ENCODE peak calls at places on chromosomes 16 and 17, in nine cellular contexts. S, G, W, C, E, J, I, H and L are unnamed samples.

GRCh38 chr16:57999971-58000705 is at the start of gene ZNF319:
- DNase-seq in S (no peak), G (no peak), W (peak; percentile 42), C (no peak), E (no peak), J (no peak), I (no peak), H (no peak), L (no peak)

GRCh38 chr16:8867483-8868271 is 1.1 kb downstream of the CARHSP1 start:
- DNase-seq in S (peak; percentile 62), G (no peak), W (peak; percentile 79), C (no peak), E (peak; percentile 64), J (no peak), I (no peak), H (peak; percentile 67), L (no peak)

GRCh38 chr17:82696916-82697807 is 1.3 kb downstream of the RAB40B start:
- DNase-seq in S (peak; percentile 34), G (no peak), W (no peak), C (no peak), E (no peak), J (peak; percentile 26), I (no peak), H (peak; percentile 37), L (no peak)

GRCh38 chr16:76535-77272 is 1.3 kb upstream of the MPG start:
- DNase-seq in S (peak; percentile 66), G (peak; percentile 95), W (peak; percentile 85), C (no peak), E (peak; percentile 72), J (peak; percentile 85), I (no peak), H (peak; percentile 93), L (peak; percentile 52)

GRCh38 chr17:35236821-35237220 is 6.1 kb upstream of the SLFN5 start:
- DNase-seq in S (no peak), G (no peak), W (no peak), C (no peak), E (no peak), J (no peak), I (no peak), H (no peak), L (no peak)

GRCh38 chr17:73663614-73664013 is 19.4 kb upstream of the SDK2 start:
- DNase-seq in S (no peak), G (no peak), W (no peak), C (no peak), E (no peak), J (no peak), I (no peak), H (no peak), L (no peak)

GRCh38 chr17:21511368-21512195 is 135.4 kb downstream of the KCNJ12 start:
- DNase-seq in S (peak; percentile 86), G (peak; percentile 75), W (peak; percentile 80), C (peak; percentile 68), E (peak; percentile 67), J (peak; percentile 84), I (peak; percentile 61), H (peak; percentile 84), L (peak; percentile 74)

GRCh38 chr16:49875812-49876715 is 20.2 kb upstream of the ZNF423 start:
- DNase-seq in S (no peak), G (no peak), W (peak; percentile 39), C (no peak), E (no peak), J (no peak), I (no peak), H (no peak), L (peak; percentile 19)

GRCh38 chr17:49576121-49576905 is 642 bp downstream of the NXPH3 start:
- DNase-seq in S (no peak), G (peak; percentile 24), W (peak; percentile 69), C (no peak), E (peak; percentile 31), J (peak; percentile 62), I (no peak), H (peak; percentile 57), L (no peak)

GRCh38 chr16:50400312-50400966 is 31.7 kb upstream of the BRD7 start:
- DNase-seq in S (no peak), G (no peak), W (no peak), C (no peak), E (no peak), J (no peak), I (no peak), H (no peak), L (no peak)

GRCh38 chr16:11314309-11314894 is 30.9 kb upstream of the RMI2 start:
- DNase-seq in S (no peak), G (no peak), W (no peak), C (no peak), E (no peak), J (no peak), I (no peak), H (no peak), L (no peak)

GRCh38 chr16:11310997-11311561 is 29.9 kb upstream of the PRM1 start:
- DNase-seq in S (no peak), G (no peak), W (no peak), C (no peak), E (no peak), J (no peak), I (no peak), H (no peak), L (no peak)

GRCh38 chr16:11310634-11310977 is 29.5 kb upstream of the PRM1 start:
- DNase-seq in S (no peak), G (no peak), W (no peak), C (no peak), E (no peak), J (no peak), I (no peak), H (no peak), L (no peak)

GRCh38 chr16:11313493-11314308 is 31.6 kb upstream of the RMI2 start:
- DNase-seq in S (no peak), G (no peak), W (no peak), C (no peak), E (no peak), J (no peak), I (no peak), H (no peak), L (no peak)

DNA sequence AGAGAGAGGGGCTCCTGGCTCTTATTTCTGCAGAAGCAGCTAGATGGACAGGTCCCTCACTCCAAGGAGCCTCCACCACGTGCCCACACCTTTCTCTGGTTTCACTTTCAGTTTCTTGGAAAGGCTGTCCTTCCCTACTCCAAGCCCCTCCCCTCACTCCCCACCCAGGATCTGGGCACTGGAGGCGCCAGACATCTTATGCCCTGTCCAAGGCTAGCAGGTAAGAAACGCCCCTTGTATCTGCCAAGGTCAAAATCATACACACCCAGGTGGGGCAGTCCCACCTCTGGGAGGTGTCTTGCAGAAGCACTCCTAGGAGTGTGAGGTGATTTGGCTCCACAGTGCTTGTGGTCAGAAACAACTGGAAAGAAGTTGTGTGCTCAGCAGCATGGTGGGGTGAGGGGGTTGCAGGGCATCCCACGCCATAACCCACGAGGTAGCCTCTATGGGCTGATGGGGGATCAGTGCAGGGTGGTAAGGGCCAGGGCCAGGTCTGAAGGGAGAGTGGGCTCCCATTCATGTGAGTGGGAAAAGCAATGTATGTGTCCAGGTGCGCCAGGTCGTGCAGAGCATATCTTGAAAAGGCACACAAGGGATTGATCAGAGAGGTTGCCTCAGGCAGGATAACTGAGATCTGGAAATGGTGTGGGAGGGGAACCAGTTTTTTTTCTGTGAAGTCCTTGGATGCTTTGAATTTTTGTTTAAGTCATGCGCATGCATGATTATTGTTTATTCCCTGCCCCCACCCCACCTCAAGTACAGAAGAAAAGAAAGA is 31.8 kb upstream of the PRM1 start:
- DNase-seq in S (peak; percentile 59), G (peak; percentile 78), W (peak; percentile 66), C (no peak), E (no peak), J (no peak), I (peak; percentile 40), H (no peak), L (no peak)
- H3K4me3 ChIP-seq in S (no peak overlapping the region), G (no peak overlapping the region), W (no peak overlapping the region), C (peak overlapping the region; percentile 28), E (no peak overlapping the region), J (no peak overlapping the region), I (peak overlapping the region; percentile 53), H (no peak overlapping the region), L (no peak overlapping the region)

GRCh38 chr16:87234601-87235000 is 82.6 kb downstream of the C16orf95 start:
- DNase-seq in S (no peak), G (no peak), W (no peak), C (no peak), E (no peak), J (no peak), I (no peak), H (no peak), L (no peak)

GRCh38 chr16:87238371-87238715 is 78.8 kb downstream of the C16orf95 start:
- DNase-seq in S (no peak), G (no peak), W (no peak), C (no peak), E (no peak), J (no peak), I (no peak), H (no peak), L (no peak)

GRCh38 chr16:87233928-87234327 is 83.3 kb downstream of the C16orf95 start:
- DNase-seq in S (no peak), G (peak; percentile 53), W (no peak), C (no peak), E (no peak), J (no peak), I (no peak), H (no peak), L (no peak)

GRCh38 chr16:87235810-87236515 is 81.2 kb downstream of the C16orf95 start:
- DNase-seq in S (no peak), G (no peak), W (no peak), C (no peak), E (no peak), J (no peak), I (no peak), H (no peak), L (no peak)

DNA sequence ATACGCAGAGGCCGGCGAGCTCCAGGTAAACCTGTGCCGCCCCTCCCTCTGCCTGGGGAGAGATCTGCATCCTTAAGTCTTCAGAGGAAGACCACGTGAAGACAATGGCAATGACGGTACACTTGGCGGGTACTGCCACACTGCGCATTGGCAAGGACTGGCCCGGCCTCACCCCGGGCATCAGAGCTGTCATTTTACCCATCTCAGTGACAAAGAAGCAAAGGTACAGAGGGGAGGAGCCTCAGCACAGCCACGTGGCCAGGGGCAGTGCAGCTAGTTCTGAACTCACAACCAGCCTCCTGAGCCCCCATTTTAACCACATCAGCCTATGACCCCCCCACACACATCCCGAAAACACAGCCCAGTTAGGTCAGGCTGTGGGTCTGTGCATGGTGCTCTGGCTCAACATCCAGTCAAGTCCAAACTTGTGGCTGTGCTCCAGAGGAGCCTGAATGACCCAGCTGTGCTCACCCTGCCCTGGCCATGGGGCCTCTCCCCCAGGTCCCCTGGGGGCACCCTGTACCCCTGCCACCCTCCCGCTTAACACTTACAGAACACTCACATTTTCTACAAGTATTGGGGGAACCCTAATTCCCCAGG is 80.6 kb downstream of the C16orf95 start:
- DNase-seq in S (no peak), G (no peak), W (no peak), C (no peak), E (no peak), J (no peak), I (no peak), H (no peak), L (no peak)
- H3K27me3 ChIP-seq in S (peaks cover 27% of the 10 kb centered on the region), G (peaks cover 27% of the 10 kb centered on the region), W (no peaks in the 10 kb centered on the region), C (no peaks in the 10 kb centered on the region), E (no peaks in the 10 kb centered on the region), J (no peaks in the 10 kb centered on the region), I (no peaks in the 10 kb centered on the region), H (peaks cover 7% of the 10 kb centered on the region), L (no peaks in the 10 kb centered on the region)

GRCh38 chr16:67163164-67163902 is 1.2 kb upstream of the HSF4 start:
- DNase-seq in S (no peak), G (peak; percentile 35), W (peak; percentile 76), C (no peak), E (peak; percentile 16), J (no peak), I (no peak), H (peak; percentile 60), L (peak; percentile 60)
- TF ChIP-seq POLR2A in S (no peak), G (no peak), W (peak; percentile 41), C (no peak), E (peak; percentile 27), J (peak; percentile 39), I (no peak), H (no peak), L (peak; percentile 22)

GRCh38 chr16:80541306-80541694 is 507 bp downstream of the DYNLRB2 start:
- DNase-seq in S (no peak), G (no peak), W (no peak), C (no peak), E (no peak), J (no peak), I (no peak), H (no peak), L (no peak)
- H3K4me3 ChIP-seq in S (peak overlapping the region; percentile 65), G (peak overlapping the region; percentile 50), W (peak overlapping the region; percentile 48), C (peak overlapping the region; percentile 71), E (peak overlapping the region; percentile 87), J (peak overlapping the region; percentile 72), I (no peak overlapping the region), H (peak overlapping the region; percentile 60), L (peak overlapping the region; percentile 72)